ENCODE peak calls at places on chromosomes 16 and 17, in nine cellular contexts. A, S, R, G, H, M, C, U and W are unnamed samples. For H3K4me1 and H3K27me3, the result is how much of the 10 kb centered on the place peaks cover.

GRCh38 chr16:1940273-1941161 is 2.5 kb downstream of the MSRB1 start:
- DNase-seq in H (no peak), R (no peak), U (no peak), A (no peak), S (no peak), C (no peak), M (no peak), G (no peak), W (peak)

GRCh38 chr17:34378664-34379101 is 15.7 kb upstream of the CCL1 start:
- DNase-seq in S (no peak), R (no peak), A (no peak), G (no peak), C (no peak), U (no peak), H (no peak), M (no peak), W (no peak)

GRCh38 chr17:48577330-48577945 is 712 bp downstream of the HOXB4 start:
- DNase-seq in R (no peak), S (no peak), C (no peak), G (peak), U (no peak), H (no peak), M (no peak), A (no peak), W (peak)

GRCh38 chr17:29110372-29110757 is 67.4 kb downstream of the PIPOX start:
- DNase-seq in U (no peak), C (no peak), A (no peak), S (no peak), M (no peak), G (no peak), R (no peak), H (no peak), W (no peak)

GRCh38 chr16:66746682-66747081 is 4.7 kb downstream of the DYNC1LI2 start:
- DNase-seq in U (no peak), G (no peak), C (peak), A (no peak), R (no peak), H (no peak), M (no peak), S (no peak), W (no peak)

GRCh38 chr16:66714659-66715307 is 18.2 kb upstream of the CMTM4 start:
- DNase-seq in U (no peak), S (peak), G (no peak), C (no peak), R (no peak), M (no peak), A (no peak), H (no peak), W (peak)

GRCh38 chr17:17445925-17446665 is 30.7 kb upstream of the MED9 start:
- DNase-seq in A (no peak), M (no peak), U (no peak), S (no peak), H (no peak), G (peak), R (no peak), C (peak), W (peak)

GRCh38 chr17:7929158-7930029 is at the start of gene KCNAB3:
- DNase-seq in U (no peak), G (peak), R (peak), M (no peak), H (no peak), A (no peak), C (peak), S (peak), W (no peak)

GRCh38 chr17:50059759-50060273 is 3.9 kb downstream of the ITGA3 start:
- DNase-seq in G (peak), C (peak), A (peak), R (no peak), S (no peak), M (no peak), H (no peak), U (peak), W (no peak)

GRCh38 chr16:10817963-10818941 is at the start of gene TVP23A:
- DNase-seq in U (no peak), S (no peak), A (no peak), R (peak), G (no peak), M (no peak), H (no peak), C (peak), W (no peak)

GRCh38 chr16:51146256-51146924 is 4.7 kb downstream of the SALL1 start:
- DNase-seq in M (no peak), R (peak), H (no peak), S (no peak), G (peak), A (no peak), U (no peak), C (peak), W (no peak)

GRCh38 chr16:83301966-83302365 is 505.8 kb upstream of the HSBP1 start:
- DNase-seq in R (no peak), G (peak), U (no peak), C (peak), M (no peak), S (no peak), H (no peak), A (no peak), W (no peak)

GRCh38 chr16:4059969-4060368 is 56.3 kb downstream of the ADCY9 start:
- DNase-seq in C (peak), G (no peak), S (peak), M (no peak), H (no peak), R (no peak), A (no peak), U (no peak), W (no peak)

GRCh38 chr16:76583466-76583865 is 306.3 kb downstream of the CNTNAP4 start:
- DNase-seq in G (no peak), M (no peak), C (peak), A (no peak), R (no peak), S (no peak), U (no peak), H (no peak), W (no peak)

GRCh38 chr16:74740795-74741304 is 33.8 kb downstream of the FA2H start:
- DNase-seq in A (no peak), G (no peak), U (no peak), C (no peak), R (no peak), H (no peak), S (peak), M (no peak), W (no peak)

GRCh38 chr17:36721560-36722120 is 120.3 kb downstream of the MRM1 start:
- DNase-seq in H (no peak), U (no peak), C (no peak), R (no peak), S (no peak), G (peak), M (no peak), A (no peak), W (no peak)

GRCh38 chr17:4858068-4858879 is 25.1 kb downstream of the MINK1 start:
- DNase-seq in S (no peak), H (no peak), R (peak), C (peak), G (no peak), A (peak), M (no peak), U (no peak), W (no peak)

GRCh38 chr16:12685806-12686205 is 117.9 kb downstream of the CPPED1 start:
- DNase-seq in M (no peak), R (no peak), G (no peak), H (no peak), A (no peak), S (no peak), U (no peak), C (no peak), W (no peak)

GRCh38 chr16:27330542-27330941 is 16.8 kb downstream of the IL4R start:
- DNase-seq in G (peak), U (no peak), M (no peak), H (peak), R (no peak), S (peak), C (peak), A (peak), W (no peak)

GRCh38 chr16:22255335-22255734 is 41.9 kb upstream of the POLR3E start:
- DNase-seq in S (no peak), H (no peak), R (no peak), M (no peak), U (no peak), G (no peak), C (no peak), A (no peak), W (no peak)

GRCh38 chr16:86740817-86741799 is 162.8 kb downstream of the FOXL1 start:
- DNase-seq in G (peak), C (peak), H (no peak), M (no peak), U (peak), A (peak), R (peak), S (peak), W (peak)

GRCh38 chr17:53630638-53631037 is 192.1 kb upstream of the KIF2B start:
- DNase-seq in M (no peak), A (no peak), H (no peak), R (peak), S (no peak), C (no peak), G (no peak), U (no peak), W (no peak)

GRCh38 chr16:3999479-3999868 is 116.8 kb downstream of the ADCY9 start:
- DNase-seq in H (no peak), A (peak), G (peak), S (peak), U (no peak), M (no peak), R (peak), C (peak), W (no peak)

GRCh38 chr17:50858486-50859225 is 7.5 kb downstream of the TOB1 start:
- DNase-seq in U (no peak), G (no peak), R (no peak), A (no peak), H (no peak), M (no peak), C (no peak), S (no peak), W (no peak)

DNA sequence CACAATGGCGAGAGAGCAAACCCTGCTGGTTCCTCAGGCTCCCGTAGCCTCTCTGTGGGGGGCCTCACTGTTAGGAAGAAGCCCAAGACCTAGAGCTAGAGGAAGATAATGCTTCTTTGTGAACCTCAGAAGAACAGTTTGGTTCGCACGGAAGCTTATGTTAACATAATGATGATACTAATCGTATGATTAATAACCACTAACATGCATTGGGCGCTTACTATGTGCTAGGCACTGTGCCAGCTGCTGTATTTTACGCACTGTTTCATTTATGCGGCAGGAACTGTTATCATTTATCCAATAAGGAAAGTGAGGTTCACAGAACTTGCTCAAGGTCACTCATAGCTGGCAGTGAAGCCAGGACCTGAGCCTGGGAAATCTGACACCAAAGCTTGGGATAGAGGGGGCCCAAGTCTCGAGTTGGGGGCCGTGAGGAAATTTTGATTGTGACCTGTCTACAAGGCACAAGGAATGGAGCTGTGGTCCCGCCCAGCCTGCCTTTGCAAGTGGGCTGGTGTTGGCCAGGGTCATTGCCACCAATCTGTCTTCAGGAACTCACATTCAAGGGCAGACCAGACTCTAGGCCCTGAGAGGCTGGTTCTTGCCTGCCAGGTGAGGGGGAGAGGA is 6.8 kb downstream of the PRCD start:
- DNase-seq in M (no peak), A (no peak), S (no peak), R (no peak), C (peak), H (no peak), G (peak), U (no peak), W (no peak)
- H3K4me1 ChIP-seq in M (under half), A (under half), S (under half), R (under half), C (under half), H (half or more), G (under half), U (under half), W (under half)

GRCh38 chr17:78124081-78124835 is 4.3 kb downstream of the TMC6 start:
- DNase-seq in A (no peak), G (no peak), C (no peak), R (no peak), S (no peak), U (no peak), M (no peak), H (no peak), W (no peak)

GRCh38 chr17:78124836-78125137 is 3.8 kb downstream of the TMC6 start:
- DNase-seq in H (no peak), G (no peak), U (no peak), C (no peak), S (no peak), R (no peak), M (no peak), A (no peak), W (no peak)

GRCh38 chr17:78122221-78122990 is 6.1 kb downstream of the TMC6 start:
- DNase-seq in U (no peak), R (no peak), S (no peak), A (no peak), C (no peak), H (no peak), M (no peak), G (no peak), W (no peak)

GRCh38 chr17:78122991-78123249 is 5.6 kb downstream of the TMC6 start:
- DNase-seq in A (no peak), U (no peak), G (no peak), H (no peak), C (no peak), S (no peak), M (no peak), R (no peak), W (no peak)

DNA sequence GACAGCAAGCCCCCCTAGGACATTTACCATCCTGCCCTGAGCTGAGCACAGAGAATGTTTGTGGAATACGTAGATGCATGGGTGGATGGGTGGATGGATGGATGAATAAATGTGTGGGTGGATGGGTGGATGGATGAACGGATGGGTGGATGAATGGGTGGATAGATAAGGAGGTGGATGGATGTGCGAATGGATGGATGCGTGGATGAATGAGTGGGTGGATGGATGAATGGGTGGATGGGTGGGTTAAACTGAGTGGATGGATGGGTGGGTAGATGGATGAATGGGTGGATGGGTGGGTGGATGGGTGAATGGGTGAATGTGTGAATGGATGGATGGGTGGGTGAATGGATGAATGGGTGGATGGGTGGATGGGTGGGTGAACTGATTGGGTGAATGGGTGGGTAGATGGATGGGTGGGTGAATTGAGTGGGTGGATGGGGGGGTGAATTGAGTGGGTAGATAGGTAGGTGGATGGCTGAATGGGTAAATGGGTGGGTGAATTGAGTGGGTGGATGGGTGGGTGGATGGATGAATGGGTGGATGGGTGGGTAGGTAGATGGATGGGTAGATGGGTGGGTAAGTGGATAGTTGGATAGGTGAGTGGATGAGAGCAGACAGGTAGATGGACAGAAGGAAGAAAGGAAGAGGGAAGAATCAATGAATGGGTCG is 5.2 kb downstream of the TMC6 start:
- DNase-seq in A (no peak), S (no peak), H (no peak), M (no peak), G (no peak), U (no peak), C (no peak), R (no peak), W (no peak)
- TF ChIP-seq CTCF in A (no peak), S (no peak), H (no peak), M (no peak), G (no peak), U (no peak), C (no peak), R (no peak), W (no peak)

GRCh38 chr17:31144427-31144826 is 49.6 kb downstream of the NF1 start:
- DNase-seq in C (no peak), A (no peak), S (no peak), G (no peak), M (no peak), U (no peak), R (peak), H (no peak), W (no peak)
- H3K27me3 ChIP-seq in C (under half), A (under half), S (under half), G (under half), M (under half), U (under half), R (under half), H (under half), W (under half)

DNA sequence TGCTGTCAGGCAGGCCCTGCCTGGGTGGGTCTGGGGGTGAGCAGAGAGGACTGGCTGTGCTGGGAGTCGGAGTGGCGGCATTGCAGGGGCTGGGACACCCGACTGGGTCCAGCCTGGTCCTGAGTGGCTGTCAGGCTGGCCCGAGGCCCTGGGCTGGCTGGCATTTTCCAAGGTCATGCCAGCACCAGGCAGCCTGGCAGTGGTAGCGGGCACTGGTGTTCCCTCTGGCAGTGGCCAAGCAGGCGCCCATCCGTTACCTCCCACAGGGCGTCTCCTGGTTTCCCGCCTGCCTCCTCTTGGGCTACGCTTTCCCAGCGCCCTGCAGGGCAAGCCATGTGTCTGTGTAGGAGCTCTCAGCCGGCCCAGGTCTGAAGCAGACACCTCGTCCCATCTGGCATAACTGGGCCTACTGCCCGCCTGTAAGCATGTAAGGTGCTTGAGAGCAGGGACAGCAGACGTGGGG is 5.7 kb upstream of the PKMYT1 start:
- DNase-seq in U (no peak), H (no peak), C (no peak), M (no peak), R (no peak), G (no peak), A (no peak), S (no peak), W (no peak)
- H3K4me1 ChIP-seq in U (under half), H (under half), C (under half), M (under half), R (under half), G (under half), A (under half), S (under half), W (under half)